ENCODE peak calls at places on chromosomes 1 and 21, in four cellular contexts. K is stimulated activated CD8-positive, alpha-beta memory T cell treated with anti-CD3 and anti-CD28 coated beads, Interleukin-7, amount 100 ng/mL, for 24 hours; O is nephron progenitor cell; J is ELR. Z is an unnamed sample.

GRCh38 chr1:60764489-60764888 is 317.9 kb upstream of the NFIA start:
- DNase-seq in K (no peak), O (no peak), J (no peak), Z (no peak)

GRCh38 chr1:27162090-27162489 is 7.2 kb upstream of the SLC9A1 start:
- DNase-seq in O (no peak), K (no peak), J (no peak), Z (no peak)

GRCh38 chr1:160629286-160630210 is 17.3 kb downstream of the SLAMF1 start:
- DNase-seq in J (no peak), O (no peak), K (no peak), Z (no peak)

GRCh38 chr1:10347109-10347508 is 51.8 kb upstream of the PGD start:
- DNase-seq in J (peak; percentile 1), O (no peak), K (no peak), Z (no peak)

GRCh38 chr21:45855248-45855801 is 126.2 kb upstream of the COL6A1 start:
- DNase-seq in K (no peak), J (no peak), O (no peak), Z (no peak)

GRCh38 chr21:25133939-25134338 is 473.3 kb downstream of the MRPL39 start:
- DNase-seq in K (no peak), O (no peak), J (peak; percentile 67), Z (no peak)

GRCh38 chr1:218374972-218375371 is 29.8 kb downstream of the TGFB2 start:
- DNase-seq in J (peak; percentile 61), O (no peak), K (no peak), Z (no peak)

GRCh38 chr1:206784471-206784903 is 12.2 kb upstream of the IL10 start:
- DNase-seq in K (peak; percentile 76), O (no peak), J (no peak), Z (no peak)

GRCh38 chr1:110462093-110462492 is 11.1 kb downstream of the PROK1 start:
- DNase-seq in J (no peak), O (no peak), K (no peak), Z (no peak)

GRCh38 chr1:211113566-211113965 is 20.4 kb downstream of the KCNH1 start:
- DNase-seq in J (peak; percentile 10), O (no peak), K (no peak), Z (no peak)

GRCh38 chr1:62962794-62963776 is 179.2 kb downstream of the ATG4C start:
- DNase-seq in K (no peak), J (peak; percentile 51), O (peak; percentile 70), Z (peak; percentile 7)

GRCh38 chr21:45529785-45530422 is 12.3 kb downstream of the SLC19A1 start:
- DNase-seq in O (no peak), J (no peak), K (no peak), Z (no peak)

GRCh38 chr1:167791281-167792209 is 69.8 kb downstream of the MPZL1 start:
- DNase-seq in O (peak; percentile 41), J (no peak), K (no peak), Z (no peak)

GRCh38 chr1:89125571-89126233 is at the start of gene GBP2:
- DNase-seq in O (no peak), K (no peak), J (peak; percentile 75), Z (no peak)

GRCh38 chr1:110321846-110322245 is 17.3 kb upstream of the RBM15 start:
- DNase-seq in O (no peak), K (no peak), J (no peak), Z (no peak)

GRCh38 chr1:45870500-45870899 is 67.1 kb downstream of the MAST2 start:
- DNase-seq in O (no peak), K (no peak), J (peak; percentile 71), Z (no peak)

Z was measured in NCI-H2029.